ENCODE peak calls at places on chromosome 4, in nine cellular contexts. W is HS-5; K is activated T-helper 1 cell treated with anti-CD3 and anti-CD28 coated beads, Interleukin-12 subunit alpha, Interleukin-12 subunit beta, Interleukin-2, Interleukin-4 antibody, amounts not matched to agents 30 ng/mL and 10 ng/mL and 1 ng/mL, durations not matched to agents 14 hours and 24 hours and 36 hours; E is T-helper 9 cell; A is osteocyte; U is activated effector memory CD4-positive, alpha-beta T cell treated with Interleukin-2 at 50 U/mL for 16 hours; O is Panc1; L is stimulated activated CD4-positive, alpha-beta T cell treated with anti-CD3 and anti-CD28 coated beads, Interleukin-15, amount 100 ng/mL, for 1 hour; S is activated gamma-delta T cell treated with Interleukin-2 at 50 U/mL for 16 hours. H is an unnamed sample.

GRCh38 chr4:3340703-3341088 is 47.9 kb downstream of the RGS12 start:
- DNase-seq in A (peak), W (no peak), O (no peak), L (no peak), E (no peak), U (no peak), S (no peak), K (no peak), H (no peak)

GRCh38 chr4:141155586-141155985 is 22.3 kb upstream of the RNF150 start:
- DNase-seq in U (no peak), O (no peak), L (no peak), A (no peak), W (no peak), S (no peak), K (no peak), E (no peak), H (peak)

GRCh38 chr4:164789047-164789446 is 35.1 kb downstream of the SMIM31 start:
- DNase-seq in K (no peak), S (no peak), A (no peak), L (no peak), O (no peak), U (no peak), W (no peak), E (no peak), H (no peak)

GRCh38 chr4:162732871-162733270 is 433.8 kb downstream of the NAF1 start:
- DNase-seq in S (no peak), A (no peak), L (no peak), O (no peak), K (no peak), U (no peak), W (no peak), E (no peak), H (no peak)

GRCh38 chr4:74555843-74556242 is 110.9 kb downstream of the AREG start:
- DNase-seq in S (no peak), A (no peak), E (no peak), O (no peak), W (no peak), L (no peak), U (no peak), K (no peak), H (no peak)

GRCh38 chr4:46385235-46385634 is 4.7 kb downstream of the GABRA2 start:
- DNase-seq in O (no peak), A (no peak), E (no peak), S (no peak), W (no peak), K (no peak), L (no peak), U (no peak), H (no peak)

GRCh38 chr4:27066591-27066990 is 205.9 kb downstream of the STIM2 start:
- DNase-seq in U (no peak), E (no peak), O (no peak), A (peak), S (no peak), W (no peak), L (no peak), K (no peak), H (no peak)

GRCh38 chr4:123783936-123784335 is 387.3 kb downstream of the SPRY1 start:
- DNase-seq in U (no peak), L (no peak), O (no peak), K (no peak), E (no peak), A (no peak), W (no peak), S (no peak), H (no peak)

GRCh38 chr4:89266128-89266527 is 41.5 kb downstream of the GPRIN3 start:
- DNase-seq in L (no peak), W (no peak), U (no peak), E (no peak), K (no peak), O (no peak), A (no peak), S (no peak), H (no peak)

GRCh38 chr4:132180020-132180427 is 969.1 kb upstream of the PCDH10 start:
- DNase-seq in W (peak), O (no peak), E (no peak), A (no peak), K (no peak), U (no peak), S (no peak), L (no peak), H (no peak)

GRCh38 chr4:1644906-1645657 is 39.0 kb downstream of the FAM53A start:
- DNase-seq in L (no peak), K (no peak), A (peak), S (no peak), W (no peak), E (no peak), U (no peak), O (no peak), H (peak)

GRCh38 chr4:158856852-158857251 is 88.0 kb downstream of the FNIP2 start:
- DNase-seq in U (no peak), A (no peak), E (no peak), L (no peak), S (no peak), O (no peak), K (no peak), W (no peak), H (no peak)

GRCh38 chr4:113760852-113761681 is 471 bp downstream of the CAMK2D start:
- DNase-seq in L (peak), K (peak), S (peak), O (no peak), U (peak), W (no peak), E (peak), A (peak), H (peak)

GRCh38 chr4:173301518-173302201 is 32.5 kb downstream of the HMGB2 start:
- DNase-seq in E (no peak), L (no peak), U (no peak), S (no peak), O (no peak), A (no peak), K (no peak), W (no peak), H (no peak)

GRCh38 chr4:188976644-188977115 is 837.4 kb downstream of the TRIML1 start:
- DNase-seq in U (no peak), K (no peak), L (no peak), A (no peak), W (no peak), E (no peak), O (no peak), S (no peak), H (peak)

GRCh38 chr4:136056748-136057147 is 1475.5 kb downstream of the PCDH18 start:
- DNase-seq in A (no peak), K (no peak), W (no peak), L (no peak), O (no peak), E (no peak), U (no peak), S (no peak), H (no peak)

H was measured in ELF-1.